ENCODE peak calls at places on chromosomes 12 and 14, in six cellular contexts. F is astrocyte of the spinal cord, G is ELR, J is amniotic stem cell, B is epithelial cell of proximal tubule, V is T-helper 17 cell. H is an unnamed sample.
A peak's percentile ranks its signal among the peaks of the same experiment; 100 is the strongest.

GRCh38 chr12:108193922-108194321 is 64.8 kb downstream of the WSCD2 start:
- DNase-seq in F (no peak), G (peak; percentile 47), J (no peak), B (peak; percentile 1), V (peak; percentile 8), H (no peak)

GRCh38 chr14:70622111-70622712 is 19.5 kb upstream of the TTC9 start:
- DNase-seq in F (peak; percentile 45), G (peak; percentile 62), J (no peak), B (no peak), V (peak; percentile 44), H (no peak)

GRCh38 chr14:25381498-25381897 is 331.6 kb upstream of the STXBP6 start:
- DNase-seq in F (no peak), G (peak; percentile 0), J (no peak), B (no peak), V (no peak), H (no peak)

GRCh38 chr12:123034865-123035264 is 54.4 kb downstream of the ARL6IP4 start:
- DNase-seq in F (peak; percentile 55), G (peak; percentile 87), J (no peak), B (no peak), V (no peak), H (peak; percentile 77)

GRCh38 chr12:75825686-75826085 is 205.9 kb downstream of the PHLDA1 start:
- DNase-seq in F (peak; percentile 94), G (peak; percentile 93), J (no peak), B (peak; percentile 89), V (no peak), H (peak; percentile 90)

GRCh38 chr12:6915023-6915788 is 826 bp downstream of the ENO2 start:
- DNase-seq in F (no peak), G (peak; percentile 47), J (no peak), B (no peak), V (no peak), H (no peak)

GRCh38 chr12:55516391-55516790 is 24.2 kb downstream of the OR6C68 start:
- DNase-seq in F (no peak), G (no peak), J (no peak), B (no peak), V (no peak), H (no peak)

GRCh38 chr14:92719890-92720323 is 28.5 kb downstream of the LGMN start:
- DNase-seq in F (no peak), G (no peak), J (no peak), B (no peak), V (no peak), H (no peak)

GRCh38 chr14:87430810-87431209 is 562.2 kb downstream of the GALC start:
- DNase-seq in F (no peak), G (peak; percentile 0), J (no peak), B (peak; percentile 38), V (no peak), H (peak; percentile 26)

GRCh38 chr14:92937229-92937937 is 14.4 kb downstream of the CHGA start:
- DNase-seq in F (no peak), G (no peak), J (no peak), B (no peak), V (no peak), H (no peak)

GRCh38 chr14:34364201-34364600 is 97.8 kb downstream of the SPTSSA start:
- DNase-seq in F (no peak), G (no peak), J (no peak), B (no peak), V (no peak), H (no peak)

GRCh38 chr12:66751432-66752113 is 72.7 kb upstream of the GRIP1 start:
- DNase-seq in F (no peak), G (no peak), J (no peak), B (no peak), V (no peak), H (peak; percentile 14)

GRCh38 chr14:56590535-56590951 is 10.9 kb downstream of the TMEM260 start:
- DNase-seq in F (no peak), G (no peak), J (no peak), B (no peak), V (no peak), H (no peak)

GRCh38 chr12:18546399-18546798 is 191.4 kb downstream of the PLCZ1 start:
- DNase-seq in F (peak; percentile 10), G (no peak), J (no peak), B (peak; percentile 89), V (no peak), H (peak; percentile 21)

GRCh38 chr14:52015411-52016030 is 26.2 kb downstream of the RTRAF start:
- DNase-seq in F (peak; percentile 34), G (peak; percentile 45), J (no peak), B (no peak), V (no peak), H (no peak)

GRCh38 chr12:107610030-107610859 is 75.4 kb upstream of the PWP1 start:
- DNase-seq in F (peak; percentile 57), G (peak; percentile 58), J (peak; percentile 10), B (no peak), V (no peak), H (peak; percentile 12)

GRCh38 chr12:124032265-124032886 is 59.4 kb downstream of the ZNF664 start:
- DNase-seq in F (peak; percentile 64), G (peak; percentile 77), J (peak; percentile 70), B (no peak), V (no peak), H (no peak)

GRCh38 chr12:69392146-69392928 is 32.8 kb downstream of the YEATS4 start:
- DNase-seq in F (no peak), G (peak; percentile 47), J (no peak), B (no peak), V (no peak), H (no peak)

GRCh38 chr12:103801709-103802585 is 39.1 kb downstream of the NT5DC3 start:
- DNase-seq in F (peak; percentile 86), G (peak; percentile 59), J (no peak), B (peak; percentile 68), V (no peak), H (peak; percentile 84)

GRCh38 chr14:88879016-88879415 is 54.6 kb downstream of the TTC8 start:
- DNase-seq in F (peak; percentile 82), G (peak; percentile 92), J (peak; percentile 56), B (no peak), V (no peak), H (peak; percentile 16)

GRCh38 chr12:102642199-102642598 is 161.8 kb upstream of the IGF1 start:
- DNase-seq in F (no peak), G (peak; percentile 25), J (no peak), B (no peak), V (no peak), H (no peak)

GRCh38 chr12:34625116-34625515 is 602.8 kb downstream of the ALG10 start:
- DNase-seq in F (no peak), G (peak; percentile 40), J (no peak), B (no peak), V (no peak), H (no peak)

GRCh38 chr12:5458229-5459050 is 26.5 kb downstream of the NTF3 start:
- DNase-seq in F (no peak), G (no peak), J (no peak), B (no peak), V (no peak), H (no peak)

GRCh38 chr12:5593056-5593455 is 161.1 kb downstream of the NTF3 start:
- DNase-seq in F (no peak), G (peak; percentile 6), J (no peak), B (no peak), V (no peak), H (no peak)

GRCh38 chr14:89720741-89721315 is 233.7 kb downstream of the EFCAB11 start:
- DNase-seq in F (no peak), G (no peak), J (no peak), B (no peak), V (peak; percentile 58), H (no peak)

H was measured in kidney epithelial cell.